ENCODE peak calls at places on chromosome 7, in four cellular contexts. M is GM13977, C is sigmoid colon, Q is choroid plexus epithelial cell. F is an unnamed sample.

GRCh38 chr7:121547341-121548092 is 151.4 kb upstream of the FAM3C start:
- DNase-seq in M (peak), C (no peak), Q (peak), F (peak)

GRCh38 chr7:149261321-149261828 is 621 bp upstream of the ZNF783 start:
- DNase-seq in M (no peak), C (no peak), Q (peak), F (peak)

GRCh38 chr7:104982773-104983619 is 31.0 kb upstream of the KMT2E start:
- DNase-seq in M (peak), C (no peak), Q (no peak), F (no peak)

GRCh38 chr7:50022991-50023390 is 70.1 kb downstream of the ZPBP start:
- DNase-seq in M (no peak), C (no peak), Q (no peak), F (no peak)

GRCh38 chr7:47375121-47375551 is 206.8 kb downstream of the TNS3 start:
- DNase-seq in M (no peak), C (peak), Q (peak), F (no peak)

GRCh38 chr7:105473163-105473562 is 48.9 kb downstream of the PUS7 start:
- DNase-seq in M (no peak), C (no peak), Q (peak), F (no peak)

GRCh38 chr7:91517408-91517807 is 253.2 kb downstream of the FZD1 start:
- DNase-seq in M (no peak), C (no peak), Q (peak), F (no peak)

GRCh38 chr7:7157177-7157886 is 25.0 kb upstream of the C1GALT1 start:
- DNase-seq in M (no peak), C (no peak), Q (peak), F (no peak)

GRCh38 chr7:5420108-5420840 is 3.4 kb downstream of the TNRC18 start:
- DNase-seq in M (no peak), C (no peak), Q (peak), F (no peak)

GRCh38 chr7:98091523-98091922 is 15.1 kb upstream of the LMTK2 start:
- DNase-seq in M (no peak), C (no peak), Q (no peak), F (no peak)

GRCh38 chr7:137454169-137455166 is 110.9 kb upstream of the PTN start:
- DNase-seq in M (peak), C (peak), Q (peak), F (peak)

GRCh38 chr7:5248201-5248885 is 34.4 kb upstream of the SLC29A4 start:
- DNase-seq in M (no peak), C (peak), Q (peak), F (no peak)

GRCh38 chr7:106731207-106731606 is 70.2 kb upstream of the CCDC71L start:
- DNase-seq in M (peak), C (no peak), Q (peak), F (no peak)

GRCh38 chr7:44121761-44122420 is 1.5 kb downstream of the POLD2 start:
- DNase-seq in M (no peak), C (no peak), Q (no peak), F (no peak)

GRCh38 chr7:2928613-2929311 is 84.7 kb upstream of the GNA12 start:
- DNase-seq in M (no peak), C (peak), Q (no peak), F (no peak)

GRCh38 chr7:20399516-20399915 is 68.8 kb downstream of the ITGB8 start:
- DNase-seq in M (no peak), C (no peak), Q (no peak), F (peak)

GRCh38 chr7:35905555-35905954 is 104.7 kb downstream of the SEPTIN7 start:
- DNase-seq in M (no peak), C (no peak), Q (peak), F (peak)

GRCh38 chr7:106425017-106425719 is 140.4 kb upstream of the NAMPT start:
- DNase-seq in M (peak), C (peak), Q (peak), F (peak)

GRCh38 chr7:78095549-78095948 is 297.0 kb downstream of the PHTF2 start:
- DNase-seq in M (no peak), C (no peak), Q (peak), F (no peak)

DNA sequence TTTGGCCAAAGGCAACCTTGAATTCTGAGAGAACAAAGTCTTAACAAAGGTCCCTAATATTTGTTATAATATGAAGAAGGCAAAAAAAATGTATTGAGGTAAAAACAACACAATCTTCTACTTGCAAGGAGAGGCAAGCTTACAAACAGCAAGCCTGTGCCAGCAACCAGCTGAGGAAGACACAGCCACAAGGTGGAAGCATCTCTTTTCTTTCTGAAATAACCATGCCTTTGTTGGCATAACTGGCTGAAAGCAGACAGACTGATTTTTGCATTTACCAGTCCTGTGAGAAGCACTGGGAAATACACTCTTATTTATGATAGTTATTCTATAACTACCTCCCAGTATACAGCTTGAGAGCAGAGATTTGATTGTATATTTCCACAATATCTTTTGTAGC is 292.0 kb downstream of the PHTF2 start:
- DNase-seq in M (no peak), C (no peak), Q (peak), F (no peak)
- TF ChIP-seq CTCF in M (peak), C (no peak), Q (no peak), F (no peak)

GRCh38 chr7:83273699-83274098 is 111.0 kb upstream of the PCLO start:
- DNase-seq in M (no peak), C (no peak), Q (no peak), F (no peak)

GRCh38 chr7:83276250-83276649 is 113.6 kb upstream of the PCLO start:
- DNase-seq in M (no peak), C (no peak), Q (no peak), F (no peak)

GRCh38 chr7:83270407-83270806 is 107.7 kb upstream of the PCLO start:
- DNase-seq in M (no peak), C (no peak), Q (no peak), F (no peak)

GRCh38 chr7:83267141-83267631 is 104.5 kb upstream of the PCLO start:
- DNase-seq in M (no peak), C (no peak), Q (peak), F (no peak)

DNA sequence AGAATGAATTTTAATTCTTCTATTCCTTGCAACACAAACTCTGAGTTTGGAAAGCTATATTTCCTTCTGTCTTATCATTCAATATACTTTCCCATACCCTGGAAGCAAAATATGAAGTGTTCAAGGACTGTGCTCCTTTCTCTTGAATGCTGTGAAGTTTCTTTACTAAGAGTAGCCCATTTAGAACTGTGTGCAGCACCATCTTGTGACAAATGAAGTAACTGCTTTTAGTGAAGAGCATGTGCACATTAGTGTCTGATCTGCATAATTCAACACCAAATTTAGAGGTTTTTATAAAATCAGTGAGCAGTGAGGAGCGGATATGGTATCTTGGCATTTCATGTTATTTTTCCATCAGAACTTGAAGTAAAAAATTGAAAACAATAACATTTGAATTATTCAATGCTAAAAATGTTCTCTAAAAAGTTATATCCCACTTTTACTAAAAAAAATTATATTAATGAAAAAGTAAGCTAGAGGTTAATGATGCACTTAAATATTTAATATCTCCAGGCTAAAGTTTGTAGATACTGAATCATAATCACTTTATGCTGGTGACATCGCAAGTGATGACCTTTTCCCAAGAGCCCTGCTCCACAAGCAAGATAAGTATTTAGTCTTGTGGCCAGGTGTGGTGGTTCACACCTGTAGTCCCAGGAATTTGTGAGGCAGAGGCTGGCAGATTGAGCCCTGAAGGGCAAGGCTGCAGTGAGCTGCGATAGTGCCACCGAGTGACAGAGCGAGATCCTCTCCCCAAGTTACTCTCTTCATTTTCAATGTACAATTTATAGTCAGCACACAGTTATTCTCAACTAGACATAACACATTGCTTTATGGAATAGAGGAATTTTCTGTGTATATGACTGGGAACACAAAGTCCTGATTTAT is 108.8 kb upstream of the PCLO start:
- DNase-seq in M (no peak), C (no peak), Q (peak), F (peak)
- TF ChIP-seq CTCF in M (peak), C (no peak), Q (peak), F (peak)

DNA sequence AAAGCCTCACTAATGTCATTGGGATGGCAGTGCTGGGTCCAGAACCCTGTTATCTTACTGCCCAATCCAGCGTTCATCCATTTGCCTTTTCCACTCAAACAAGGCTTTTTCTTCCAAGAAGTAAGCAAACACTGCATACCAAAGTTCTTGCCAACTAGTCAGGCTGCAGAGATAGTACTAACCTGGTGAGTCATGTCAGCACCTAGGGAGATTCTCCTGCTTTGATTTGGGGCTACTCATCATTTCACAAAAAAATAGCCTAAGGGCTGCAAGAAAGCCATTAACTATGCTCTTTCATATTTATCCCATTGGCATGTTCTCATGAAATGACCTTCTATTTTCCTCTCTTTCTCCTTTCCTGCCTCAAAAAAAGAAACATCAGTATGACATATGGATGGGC is 142.6 kb downstream of the TWIST1 start:
- DNase-seq in M (no peak), C (no peak), Q (peak), F (peak)
- TF ChIP-seq CTCF in M (no peak), C (no peak), Q (no peak), F (no peak)

GRCh38 chr7:147547252-147547897 is 1043.2 kb upstream of the C7orf33 start:
- DNase-seq in M (peak), C (no peak), Q (peak), F (no peak)
- TF ChIP-seq CTCF in M (peak), C (no peak), Q (peak), F (no peak)

DNA sequence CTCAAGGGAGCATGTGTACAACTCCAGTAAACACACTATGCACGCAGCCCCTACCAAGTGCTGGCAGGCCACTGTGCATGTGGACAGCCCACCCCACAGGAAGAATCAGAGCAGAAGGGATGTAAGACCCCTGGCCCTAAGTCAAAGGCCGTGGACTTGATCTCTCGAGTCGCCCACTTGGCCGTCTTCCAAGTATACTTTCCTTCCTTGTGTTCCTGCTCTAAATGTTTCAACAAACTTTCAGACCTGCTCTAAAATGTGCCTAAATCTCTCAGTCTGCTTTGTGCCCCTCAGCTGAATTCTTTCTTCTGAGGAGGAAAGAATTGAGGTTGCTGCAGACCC is 21.1 kb upstream of the NOM1 start:
- DNase-seq in M (no peak), C (no peak), Q (no peak), F (no peak)
- TF ChIP-seq CTCF in M (no peak), C (no peak), Q (no peak), F (no peak)

DNA sequence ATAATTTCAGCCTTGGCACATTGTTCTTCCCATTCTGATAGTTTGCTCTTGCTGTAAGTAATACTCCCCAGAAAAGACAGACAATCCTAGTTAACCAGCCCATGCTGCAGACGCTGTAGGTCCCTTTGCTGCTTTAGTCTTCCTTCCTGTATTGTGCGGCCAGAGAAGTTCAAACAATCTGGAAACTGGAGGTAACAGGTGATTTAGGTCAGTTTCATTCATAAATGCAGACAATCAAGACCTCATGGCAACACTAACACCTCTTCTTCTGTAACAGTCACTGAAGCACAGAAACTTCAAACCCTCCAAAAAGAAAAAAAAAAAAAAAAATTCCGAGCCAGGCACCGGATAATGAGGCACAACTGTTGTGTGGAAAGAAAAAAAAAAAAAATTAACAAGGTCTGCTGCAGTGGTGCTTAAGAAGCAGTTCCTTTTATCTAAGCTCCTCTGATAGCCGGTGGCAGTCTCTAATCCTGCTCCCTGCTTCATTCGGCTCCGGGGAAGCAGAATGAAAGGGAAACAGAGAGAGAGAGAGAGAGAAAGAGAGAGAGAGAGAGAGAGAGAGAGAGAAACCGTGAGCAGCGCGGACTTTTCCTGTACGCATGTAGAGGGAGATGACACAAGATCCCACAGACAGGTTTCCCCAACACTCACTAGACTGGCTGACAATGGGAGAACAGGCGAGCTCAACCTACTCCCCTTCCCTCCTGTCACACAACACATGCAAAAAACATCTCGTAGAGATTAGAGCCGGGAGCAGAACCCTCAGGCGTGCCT is at the start of gene SEMA3A:
- DNase-seq in M (peak), C (peak), Q (peak), F (peak)
- TF ChIP-seq CTCF in M (no peak), C (peak), Q (peak), F (no peak)

GRCh38 chr7:128270799-128271411 is 29.8 kb downstream of the LEP start:
- DNase-seq in M (no peak), C (no peak), Q (no peak), F (no peak)
- TF ChIP-seq CTCF in M (no peak), C (no peak), Q (peak), F (no peak)